ENCODE peak calls at places on chromosomes 5 and 9, in five cellular contexts. Z, U, O, H and Q are unnamed samples.

GRCh38 chr5:135313946-135314345 is 85.1 kb downstream of the MACROH2A1 start:
- DNase-seq in H (no peak), Z (no peak), O (no peak), U (no peak), Q (no peak)

GRCh38 chr5:77128411-77129061 is 41.5 kb upstream of the ZBED3 start:
- DNase-seq in H (no peak), O (no peak), U (no peak), Z (no peak), Q (no peak)

GRCh38 chr9:106862946-106863740 is at the start of gene ZNF462:
- DNase-seq in Z (peak; percentile 13), O (peak; percentile 26), H (peak; percentile 53), U (no peak), Q (peak; percentile 59)

GRCh38 chr9:133813749-133814585 is 75.8 kb upstream of the SARDH start:
- DNase-seq in Z (no peak), U (no peak), H (peak; percentile 73), O (no peak), Q (no peak)

GRCh38 chr5:156189628-156190027 is 137.3 kb upstream of the SGCD start:
- DNase-seq in H (no peak), U (no peak), O (no peak), Z (no peak), Q (no peak)

GRCh38 chr9:134318481-134318891 is 7.8 kb upstream of the RXRA start:
- DNase-seq in O (no peak), H (peak; percentile 10), Z (no peak), U (no peak), Q (peak; percentile 39)

GRCh38 chr9:89874351-89875321 is 269.8 kb downstream of the GADD45G start:
- DNase-seq in Z (no peak), O (no peak), H (peak; percentile 42), U (peak; percentile 26), Q (peak; percentile 45)

GRCh38 chr5:181133610-181134231 is 2.8 kb upstream of the OR2V1 start:
- DNase-seq in O (peak; percentile 80), Z (no peak), H (peak; percentile 20), U (peak; percentile 40), Q (no peak)

GRCh38 chr9:38068616-38068865 is 486 bp downstream of the SHB start:
- DNase-seq in H (no peak), U (peak; percentile 46), O (peak; percentile 27), Z (no peak), Q (peak; percentile 29)

GRCh38 chr5:126851441-126852103 is 74.6 kb downstream of the LMNB1 start:
- DNase-seq in Z (no peak), H (no peak), O (no peak), U (no peak), Q (no peak)

GRCh38 chr5:32030226-32030625 is 143.9 kb downstream of the GOLPH3 start:
- DNase-seq in U (no peak), Z (no peak), O (no peak), H (no peak), Q (no peak)

GRCh38 chr9:110919055-110919445 is 119.2 kb downstream of the LPAR1 start:
- DNase-seq in O (no peak), U (no peak), H (no peak), Z (no peak), Q (no peak)

GRCh38 chr5:58240286-58240685 is 219.6 kb downstream of the PLK2 start:
- DNase-seq in Z (no peak), H (no peak), U (no peak), O (peak; percentile 20), Q (no peak)

GRCh38 chr9:18255158-18255629 is 218.8 kb upstream of the ADAMTSL1 start:
- DNase-seq in H (peak; percentile 80), Z (peak; percentile 68), O (peak; percentile 52), U (peak; percentile 83), Q (peak; percentile 51)

GRCh38 chr5:95631265-95631957 is 11.5 kb downstream of the GPR150 start:
- DNase-seq in O (no peak), U (no peak), Z (no peak), H (no peak), Q (no peak)

GRCh38 chr9:113650207-113651131 is 186.9 kb downstream of the RGS3 start:
- DNase-seq in U (no peak), O (no peak), Z (no peak), H (no peak), Q (peak; percentile 24)

GRCh38 chr9:83430681-83431080 is 107.5 kb downstream of the FRMD3 start:
- DNase-seq in H (no peak), O (no peak), Z (no peak), U (no peak), Q (no peak)

GRCh38 chr5:68395844-68396523 is 180.4 kb downstream of the PIK3R1 start:
- DNase-seq in H (no peak), Z (peak; percentile 29), O (peak; percentile 26), U (peak; percentile 57), Q (no peak)

GRCh38 chr9:129283290-129283691 is 105.2 kb upstream of the IER5L start:
- DNase-seq in O (no peak), Z (no peak), U (no peak), H (no peak), Q (no peak)

GRCh38 chr9:111759762-111760639 is 34.7 kb downstream of the SHOC1 start:
- DNase-seq in Z (peak; percentile 66), O (peak; percentile 53), H (peak; percentile 21), U (peak; percentile 36), Q (no peak)

GRCh38 chr5:167565555-167565954 is 725.9 kb upstream of the WWC1 start:
- DNase-seq in U (no peak), Z (no peak), H (no peak), O (no peak), Q (no peak)

GRCh38 chr9:136143215-136144001 is 24.7 kb upstream of the TMEM250 start:
- DNase-seq in H (no peak), U (no peak), O (peak; percentile 56), Z (no peak), Q (no peak)

GRCh38 chr9:83538172-83538889 is at the start of gene FRMD3:
- DNase-seq in H (peak; percentile 66), Z (peak; percentile 83), O (peak; percentile 88), U (peak; percentile 88), Q (peak; percentile 92)

GRCh38 chr9:91424403-91425176 is 958 bp upstream of the NFIL3 start:
- DNase-seq in U (peak; percentile 80), Z (peak; percentile 79), H (peak; percentile 92), O (peak; percentile 52), Q (peak; percentile 92)

DNA sequence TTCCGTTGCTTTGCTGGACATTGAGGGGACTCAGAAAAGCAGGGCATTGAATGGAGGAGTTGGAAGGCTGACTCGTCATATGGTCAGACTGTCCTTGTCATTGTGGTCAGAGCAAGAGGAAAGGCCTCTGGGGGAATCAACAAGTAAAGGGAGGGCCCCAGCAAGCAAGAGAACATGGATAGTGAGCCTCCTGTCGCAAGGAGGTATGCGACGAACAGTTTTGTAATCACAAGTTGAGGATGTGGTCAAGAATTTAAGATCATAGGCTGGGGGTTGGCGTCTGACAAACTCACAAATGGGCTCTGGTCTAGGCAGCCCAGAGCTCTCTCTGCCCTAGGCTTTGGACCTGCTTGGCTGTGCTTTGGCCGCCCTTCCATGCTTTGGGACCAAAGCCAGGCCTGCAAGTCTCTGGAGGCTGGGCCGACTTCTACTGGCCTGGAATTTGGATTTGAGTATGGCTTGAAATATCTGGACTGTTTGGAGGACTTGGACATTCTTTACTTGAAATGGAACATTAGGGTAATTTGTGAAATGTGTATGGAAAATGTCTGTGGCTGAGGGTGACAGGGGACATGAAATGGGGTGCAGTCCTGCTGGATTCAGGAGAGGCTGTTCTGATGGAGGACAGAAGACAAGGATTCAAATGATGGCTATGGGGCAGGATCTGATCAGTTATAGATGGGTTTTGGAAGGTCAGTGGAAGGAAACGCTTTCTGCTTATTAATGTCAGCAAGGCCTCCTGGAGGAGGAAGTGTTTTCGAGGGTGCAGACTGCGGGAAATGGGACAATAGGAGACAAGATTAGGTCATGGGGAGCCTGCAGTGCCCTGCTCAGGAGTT is 19.2 kb upstream of the NDST1 start:
- DNase-seq in O (no peak), H (peak; percentile 81), Z (peak; percentile 61), U (peak; percentile 76), Q (no peak)
- H3K27ac ChIP-seq in O (peak overlapping the region; percentile 4), H (peak overlapping the region; percentile 94), Z (peak overlapping the region; percentile 46), U (peak overlapping the region; percentile 77), Q (peak overlapping the region; percentile 91)

GRCh38 chr9:70561805-70562395 is 147.4 kb upstream of the KLF9 start:
- DNase-seq in Z (no peak), O (no peak), H (no peak), U (no peak), Q (no peak)

GRCh38 chr9:70559102-70559501 is 144.6 kb upstream of the KLF9 start:
- DNase-seq in H (no peak), U (no peak), O (no peak), Z (no peak), Q (no peak)

GRCh38 chr9:70563010-70563409 is 148.6 kb upstream of the KLF9 start:
- DNase-seq in Z (no peak), U (no peak), H (no peak), O (no peak), Q (no peak)

GRCh38 chr9:70563437-70564204 is 149.2 kb upstream of the KLF9 start:
- DNase-seq in U (no peak), Z (no peak), O (no peak), H (no peak), Q (peak; percentile 65)

DNA sequence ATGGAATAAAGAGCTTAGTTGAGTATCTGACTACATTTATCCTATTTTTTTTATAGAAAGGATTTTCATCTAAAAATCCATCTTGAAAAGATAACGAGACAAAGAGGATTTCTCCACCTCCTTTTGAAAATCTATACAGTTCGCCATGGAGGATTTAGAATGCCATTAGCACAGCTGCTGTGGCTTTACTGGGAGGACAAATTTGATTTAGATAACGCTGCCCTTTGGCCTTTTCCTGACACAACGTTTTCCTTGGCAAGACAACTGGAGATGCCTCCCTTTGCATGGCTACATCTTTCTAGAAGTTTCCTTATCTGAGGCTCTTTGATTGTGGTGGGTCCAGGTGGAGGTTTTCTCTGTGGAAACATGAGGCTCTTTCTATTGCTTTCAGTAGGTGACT is 146.7 kb upstream of the KLF9 start:
- DNase-seq in U (no peak), Z (no peak), H (no peak), O (no peak), Q (no peak)
- H3K27ac ChIP-seq in U (peak overlapping the region; percentile 45), Z (no peak overlapping the region), H (peak overlapping the region; percentile 73), O (no peak overlapping the region), Q (no peak overlapping the region)

DNA sequence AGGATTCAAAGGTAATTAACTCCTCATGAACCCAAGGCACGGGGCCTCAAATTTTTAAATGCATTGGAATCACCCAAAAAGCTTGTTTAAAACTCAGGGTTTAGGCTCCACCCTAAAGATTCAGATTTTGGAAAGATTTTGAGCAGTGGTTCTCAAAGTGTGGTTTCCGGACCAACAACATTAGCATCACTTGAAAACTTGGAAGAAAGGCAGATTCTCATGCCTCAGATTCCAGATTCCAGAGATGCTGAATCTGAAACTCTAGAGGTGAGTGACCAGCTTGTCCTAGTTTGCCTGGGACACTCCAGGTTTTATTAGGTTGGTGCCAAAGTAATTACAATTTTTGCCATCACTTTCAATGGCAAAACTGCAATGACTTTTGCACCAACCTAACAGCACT is 24.7 kb upstream of the TNIP1 start:
- DNase-seq in U (no peak), Z (no peak), O (no peak), H (no peak), Q (no peak)
- H3K27ac ChIP-seq in U (no peak overlapping the region), Z (no peak overlapping the region), O (no peak overlapping the region), H (peak overlapping the region; percentile 69), Q (no peak overlapping the region)

GRCh38 chr9:109248133-109248581 is 72.7 kb downstream of the EPB41L4B start:
- DNase-seq in O (no peak), H (no peak), U (no peak), Z (peak; percentile 84), Q (no peak)

GRCh38 chr9:109245300-109245897 is 75.5 kb downstream of the EPB41L4B start:
- DNase-seq in U (no peak), Z (no peak), O (no peak), H (no peak), Q (no peak)

GRCh38 chr9:109247228-109247627 is 73.6 kb downstream of the EPB41L4B start:
- DNase-seq in U (no peak), Z (no peak), O (no peak), H (no peak), Q (no peak)

GRCh38 chr9:109244179-109245132 is 76.4 kb downstream of the EPB41L4B start:
- DNase-seq in H (peak; percentile 56), Z (peak; percentile 78), O (peak; percentile 71), U (peak; percentile 79), Q (peak; percentile 46)

GRCh38 chr9:109246533-109246932 is 74.3 kb downstream of the EPB41L4B start:
- DNase-seq in Z (peak; percentile 89), H (no peak), O (no peak), U (no peak), Q (no peak)
- H3K27ac ChIP-seq in Z (peak overlapping the region; percentile 84), H (no peak overlapping the region), O (no peak overlapping the region), U (no peak overlapping the region), Q (no peak overlapping the region)